ENCODE peak calls at places on chromosomes 16 and 17, in ten cellular contexts. R is tibial nerve, S is thoracic aorta, W is AG10803, Z is glutamatergic neuron, E is mesothelial cell of epicardium, G is WERI-Rb-1, I is heart right ventricle, Y is upper lobe of right lung, A is A549. U is an unnamed sample.
A peak's percentile ranks its signal among the peaks of the same experiment; 100 is the strongest.

GRCh38 chr17:55413825-55414489 is 7.7 kb downstream of the MMD start:
- DNase-seq in R (no peak), S (no peak), W (no peak), Z (no peak), E (no peak), G (no peak), I (no peak), Y (no peak), A (no peak), U (no peak)

GRCh38 chr16:50371936-50372595 is 3.3 kb upstream of the BRD7 start:
- DNase-seq in R (no peak), S (no peak), W (peak; percentile 43), Z (peak; percentile 46), E (no peak), G (peak; percentile 79), I (no peak), Y (no peak), A (no peak), U (no peak)

GRCh38 chr17:54013117-54013516 is 190.4 kb downstream of the KIF2B start:
- DNase-seq in R (no peak), S (no peak), W (no peak), Z (no peak), E (no peak), G (no peak), I (no peak), Y (no peak), A (no peak), U (no peak)

GRCh38 chr17:82914375-82914774 is 74.6 kb upstream of the ZNF750 start:
- DNase-seq in R (no peak), S (no peak), W (peak; percentile 25), Z (no peak), E (no peak), G (no peak), I (no peak), Y (peak; percentile 78), A (peak; percentile 54), U (no peak)

GRCh38 chr16:4787627-4788482 is at the start of gene SEPTIN12:
- DNase-seq in R (no peak), S (no peak), W (no peak), Z (no peak), E (no peak), G (peak; percentile 99), I (no peak), Y (no peak), A (no peak), U (no peak)

GRCh38 chr16:471353-472198 is 46.1 kb downstream of the RAB11FIP3 start:
- DNase-seq in R (no peak), S (no peak), W (peak; percentile 85), Z (no peak), E (no peak), G (no peak), I (peak; percentile 23), Y (no peak), A (no peak), U (no peak)

GRCh38 chr16:80084614-80085013 is 456.2 kb upstream of the DYNLRB2 start:
- DNase-seq in R (peak; percentile 47), S (no peak), W (peak; percentile 55), Z (no peak), E (peak; percentile 24), G (no peak), I (peak; percentile 46), Y (no peak), A (peak; percentile 46), U (peak; percentile 60)

GRCh38 chr17:49519781-49520180 is 24.7 kb downstream of the NGFR start:
- DNase-seq in R (peak; percentile 39), S (no peak), W (no peak), Z (peak; percentile 43), E (no peak), G (no peak), I (no peak), Y (no peak), A (no peak), U (no peak)

GRCh38 chr16:31186930-31187807 is 7.2 kb downstream of the FUS start:
- DNase-seq in R (no peak), S (no peak), W (no peak), Z (no peak), E (no peak), G (no peak), I (no peak), Y (no peak), A (no peak), U (no peak)

GRCh38 chr16:31185339-31185738 is 5.4 kb downstream of the FUS start:
- DNase-seq in R (no peak), S (no peak), W (no peak), Z (no peak), E (no peak), G (no peak), I (no peak), Y (no peak), A (no peak), U (no peak)

GRCh38 chr16:31184888-31185287 is 4.9 kb downstream of the FUS start:
- DNase-seq in R (no peak), S (no peak), W (no peak), Z (no peak), E (no peak), G (no peak), I (no peak), Y (no peak), A (no peak), U (no peak)

GRCh38 chr16:31187808-31188189 is 7.9 kb downstream of the FUS start:
- DNase-seq in R (no peak), S (no peak), W (no peak), Z (no peak), E (no peak), G (no peak), I (no peak), Y (no peak), A (no peak), U (no peak)

DNA sequence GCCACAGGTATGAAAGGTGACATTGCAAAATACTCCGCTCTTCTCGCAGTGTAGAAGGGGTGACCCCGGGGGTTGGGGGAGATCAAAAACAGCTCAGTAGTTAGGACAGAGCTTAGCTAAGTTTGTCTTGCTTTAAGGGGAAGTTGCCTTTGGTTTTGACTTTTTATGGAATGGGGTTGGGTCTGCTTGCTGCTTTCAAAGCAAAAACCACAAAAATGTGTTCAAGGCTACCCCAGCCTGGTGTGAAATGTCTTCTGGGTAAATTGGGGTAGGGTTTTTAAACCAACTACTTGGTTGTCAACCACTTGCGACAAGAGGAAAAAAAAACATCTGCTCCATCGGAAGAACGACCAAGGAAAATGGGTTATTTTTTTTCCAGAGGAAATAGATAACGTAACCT is 6.2 kb downstream of the FUS start:
- DNase-seq in R (no peak), S (no peak), W (no peak), Z (no peak), E (no peak), G (no peak), I (no peak), Y (no peak), A (no peak), U (no peak)
- TF ChIP-seq CTCF in R (no peak), S (no peak), W (no peak), Z (no peak), E (no peak), G (no peak), I (no peak), Y (no peak), A (no peak), U (no peak)

GRCh38 chr17:81405382-81406005 is 10.2 kb downstream of the BAHCC1 start:
- DNase-seq in R (no peak), S (peak; percentile 73), W (peak; percentile 85), Z (no peak), E (no peak), G (no peak), I (peak; percentile 86), Y (no peak), A (no peak), U (no peak)

GRCh38 chr17:81403671-81404534 is 8.6 kb downstream of the BAHCC1 start:
- DNase-seq in R (no peak), S (no peak), W (peak; percentile 55), Z (no peak), E (no peak), G (no peak), I (no peak), Y (no peak), A (no peak), U (no peak)

GRCh38 chr17:81406117-81406953 is 11.1 kb downstream of the BAHCC1 start:
- DNase-seq in R (no peak), S (no peak), W (no peak), Z (no peak), E (no peak), G (peak; percentile 74), I (no peak), Y (no peak), A (no peak), U (no peak)

GRCh38 chr17:81403040-81403467 is 7.8 kb downstream of the BAHCC1 start:
- DNase-seq in R (no peak), S (no peak), W (no peak), Z (no peak), E (no peak), G (no peak), I (no peak), Y (no peak), A (no peak), U (no peak)

GRCh38 chr17:81404557-81405165 is 9.4 kb downstream of the BAHCC1 start:
- DNase-seq in R (no peak), S (no peak), W (no peak), Z (no peak), E (no peak), G (no peak), I (no peak), Y (no peak), A (no peak), U (no peak)
- TF ChIP-seq CTCF in R (no peak), S (no peak), W (no peak), Z (no peak), E (no peak), G (no peak), I (no peak), Y (no peak), A (no peak), U (no peak)

DNA sequence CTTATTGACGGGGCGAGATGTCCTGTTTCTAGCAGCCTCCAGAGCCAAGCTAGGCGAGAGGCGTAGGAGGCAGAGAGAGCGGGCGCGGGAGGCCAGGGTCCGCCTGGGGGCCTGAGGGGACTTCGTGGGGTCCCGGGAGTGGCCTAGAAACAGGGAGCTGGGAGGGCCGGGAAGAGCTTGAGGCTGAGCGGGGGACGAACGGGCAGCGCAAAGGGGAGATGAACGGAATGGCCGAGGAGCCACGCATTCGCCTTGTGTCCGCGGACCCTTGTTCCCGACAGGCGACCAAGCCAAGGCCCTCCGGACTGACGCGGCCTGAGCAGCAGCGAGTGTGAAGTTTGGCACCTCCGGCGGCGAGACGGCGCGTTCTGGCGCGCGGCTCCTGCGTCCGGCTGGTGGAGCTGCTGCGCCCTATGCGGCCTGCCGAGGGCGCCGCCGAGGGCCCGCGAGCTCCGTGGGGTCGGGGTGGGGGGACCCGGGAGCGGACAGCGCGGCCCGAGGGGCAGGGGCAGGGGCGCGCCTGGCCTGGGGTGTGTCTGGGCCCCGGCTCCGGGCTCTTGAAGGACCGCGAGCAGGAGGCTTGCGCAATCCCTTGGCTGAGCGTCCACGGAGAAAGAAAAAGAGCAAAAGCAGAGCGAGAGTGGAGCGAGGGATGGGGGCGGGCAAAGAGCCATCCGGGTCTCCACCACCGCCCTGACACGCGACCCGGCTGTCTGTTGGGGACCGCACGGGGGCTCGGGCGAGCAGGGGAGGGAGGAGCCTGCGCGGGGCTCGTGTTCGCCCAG is 1.2 kb upstream of the CBX4 start:
- DNase-seq in R (peak; percentile 81), S (no peak), W (peak; percentile 52), Z (peak; percentile 74), E (no peak), G (peak; percentile 54), I (peak; percentile 52), Y (peak; percentile 85), A (no peak), U (peak; percentile 56)
- TF ChIP-seq CTCF in R (peak; percentile 34), S (no peak), W (no peak), Z (no peak), E (no peak), G (peak; percentile 53), I (peak; percentile 46), Y (peak; percentile 25), A (peak; percentile 12), U (no peak)

GRCh38 chr16:9823510-9823909 is 358.7 kb downstream of the GRIN2A start:
- DNase-seq in R (no peak), S (no peak), W (no peak), Z (no peak), E (no peak), G (no peak), I (no peak), Y (no peak), A (no peak), U (no peak)
- TF ChIP-seq CTCF in R (no peak), S (no peak), W (no peak), Z (no peak), E (no peak), G (no peak), I (no peak), Y (no peak), A (no peak), U (no peak)